ENCODE peak calls at places on chromosomes 12 and 14, in five cellular contexts. One of them, this sample, is unnamed.

GRCh38 chr12:129964826-129965457 is 61.1 kb upstream of the TMEM132D start:
- DNase-seq in keratinocyte: no peak
- DNase-seq in H7: no peak
- DNase-seq in heart right ventricle: no peak
- DNase-seq in Karpas-422: no peak
- DNase-seq in this sample: no peak

GRCh38 chr12:123657211-123657610 is 13.7 kb upstream of the TCTN2 start:
- DNase-seq in H7: no peak
- DNase-seq in heart right ventricle: no peak
- DNase-seq in Karpas-422: no peak
- DNase-seq in keratinocyte: no peak
- DNase-seq in this sample: no peak

GRCh38 chr14:37597538-37598084 is 2.2 kb downstream of the TTC6 start:
- DNase-seq in Karpas-422: no peak
- DNase-seq in H7: peak; percentile 88
- DNase-seq in keratinocyte: no peak
- DNase-seq in heart right ventricle: no peak
- DNase-seq in this sample: no peak

GRCh38 chr12:120098756-120099470 is 17.6 kb downstream of the RAB35 start:
- DNase-seq in Karpas-422: no peak
- DNase-seq in H7: peak; percentile 41
- DNase-seq in heart right ventricle: no peak
- DNase-seq in keratinocyte: no peak
- DNase-seq in this sample: no peak

GRCh38 chr12:123253606-123254459 is 17.8 kb downstream of the CDK2AP1 start:
- DNase-seq in keratinocyte: no peak
- DNase-seq in H7: no peak
- DNase-seq in heart right ventricle: peak; percentile 61
- DNase-seq in Karpas-422: no peak
- DNase-seq in this sample: no peak

GRCh38 chr12:122276242-122276641 is 9.9 kb upstream of the VPS33A start:
- DNase-seq in H7: no peak
- DNase-seq in keratinocyte: no peak
- DNase-seq in heart right ventricle: no peak
- DNase-seq in Karpas-422: no peak
- DNase-seq in this sample: no peak

GRCh38 chr12:56993346-56993745 is 13.0 kb downstream of the ZBTB39 start:
- DNase-seq in heart right ventricle: no peak
- DNase-seq in H7: peak; percentile 49
- DNase-seq in keratinocyte: no peak
- DNase-seq in Karpas-422: no peak
- DNase-seq in this sample: no peak

GRCh38 chr12:89815225-89815624 is 106.6 kb upstream of the ATP2B1 start:
- DNase-seq in Karpas-422: no peak
- DNase-seq in keratinocyte: no peak
- DNase-seq in heart right ventricle: no peak
- DNase-seq in H7: no peak
- DNase-seq in this sample: no peak

GRCh38 chr14:23285530-23286019 is 357 bp downstream of the HOMEZ start:
- DNase-seq in heart right ventricle: no peak
- DNase-seq in H7: no peak
- DNase-seq in keratinocyte: no peak
- DNase-seq in Karpas-422: no peak
- DNase-seq in this sample: no peak

GRCh38 chr14:91258021-91258618 is 13.6 kb upstream of the GPR68 start:
- DNase-seq in heart right ventricle: no peak
- DNase-seq in Karpas-422: no peak
- DNase-seq in H7: no peak
- DNase-seq in keratinocyte: peak; percentile 26
- DNase-seq in this sample: peak; percentile 57

GRCh38 chr12:644818-645552 is 18.3 kb downstream of the NINJ2 start:
- DNase-seq in H7: no peak
- DNase-seq in Karpas-422: no peak
- DNase-seq in heart right ventricle: no peak
- DNase-seq in keratinocyte: no peak
- DNase-seq in this sample: no peak

GRCh38 chr12:95390192-95390591 is 83.8 kb upstream of the METAP2 start:
- DNase-seq in H7: no peak
- DNase-seq in Karpas-422: no peak
- DNase-seq in heart right ventricle: no peak
- DNase-seq in keratinocyte: no peak
- DNase-seq in this sample: no peak

GRCh38 chr12:71972441-71973074 is 33.9 kb downstream of the TPH2 start:
- DNase-seq in H7: peak; percentile 33
- DNase-seq in heart right ventricle: no peak
- DNase-seq in keratinocyte: no peak
- DNase-seq in Karpas-422: no peak
- DNase-seq in this sample: no peak

GRCh38 chr14:38723954-38724353 is 379.1 kb downstream of the SEC23A start:
- DNase-seq in Karpas-422: no peak
- DNase-seq in keratinocyte: no peak
- DNase-seq in heart right ventricle: no peak
- DNase-seq in H7: no peak
- DNase-seq in this sample: no peak

GRCh38 chr12:96986883-96987523 is 79.9 kb downstream of the NEDD1 start:
- DNase-seq in H7: peak; percentile 54
- DNase-seq in keratinocyte: no peak
- DNase-seq in heart right ventricle: no peak
- DNase-seq in Karpas-422: peak; percentile 74
- DNase-seq in this sample: no peak

GRCh38 chr12:79689041-79689476 is 1.7 kb downstream of the PAWR start:
- DNase-seq in Karpas-422: peak; percentile 73
- DNase-seq in keratinocyte: no peak
- DNase-seq in heart right ventricle: no peak
- DNase-seq in H7: no peak
- DNase-seq in this sample: no peak

GRCh38 chr12:108691995-108692808 is 39.1 kb downstream of the CORO1C start:
- DNase-seq in heart right ventricle: peak; percentile 24
- DNase-seq in H7: no peak
- DNase-seq in Karpas-422: no peak
- DNase-seq in keratinocyte: peak; percentile 33
- DNase-seq in this sample: no peak

GRCh38 chr14:84750284-84750683 is 779.7 kb upstream of the FLRT2 start:
- DNase-seq in heart right ventricle: no peak
- DNase-seq in keratinocyte: no peak
- DNase-seq in Karpas-422: no peak
- DNase-seq in H7: no peak
- DNase-seq in this sample: no peak

GRCh38 chr14:86787782-86788181 is 1205.2 kb downstream of the GALC start:
- DNase-seq in keratinocyte: no peak
- DNase-seq in Karpas-422: no peak
- DNase-seq in heart right ventricle: no peak
- DNase-seq in H7: no peak
- DNase-seq in this sample: peak; percentile 60

GRCh38 chr12:67096533-67097318 is 172.4 kb upstream of the CAND1 start:
- DNase-seq in H7: no peak
- DNase-seq in Karpas-422: no peak
- DNase-seq in heart right ventricle: no peak
- DNase-seq in keratinocyte: no peak
- DNase-seq in this sample: peak; percentile 12

GRCh38 chr14:36055681-36056225 is 120.8 kb downstream of the PTCSC3 start:
- DNase-seq in heart right ventricle: no peak
- DNase-seq in keratinocyte: no peak
- DNase-seq in H7: no peak
- DNase-seq in Karpas-422: no peak
- DNase-seq in this sample: no peak

GRCh38 chr12:46268349-46268616 is 560 bp downstream of the SLC38A1 start:
- DNase-seq in Karpas-422: no peak
- DNase-seq in heart right ventricle: no peak
- DNase-seq in H7: no peak
- DNase-seq in keratinocyte: no peak
- DNase-seq in this sample: no peak

GRCh38 chr14:91267965-91268437 is 23.5 kb upstream of the GPR68 start:
- DNase-seq in Karpas-422: no peak
- DNase-seq in H7: no peak
- DNase-seq in keratinocyte: no peak
- DNase-seq in heart right ventricle: no peak
- DNase-seq in this sample: no peak

GRCh38 chr12:54723653-54724256 is 75.6 kb upstream of the DCD start:
- DNase-seq in H7: no peak
- DNase-seq in keratinocyte: no peak
- DNase-seq in heart right ventricle: no peak
- DNase-seq in Karpas-422: peak; percentile 75
- DNase-seq in this sample: no peak

GRCh38 chr14:32205984-32206383 is 2.9 kb upstream of the RNU6-8 start:
- DNase-seq in Karpas-422: no peak
- DNase-seq in heart right ventricle: no peak
- DNase-seq in H7: peak; percentile 16
- DNase-seq in keratinocyte: no peak
- DNase-seq in this sample: no peak

GRCh38 chr14:96057738-96058137 is 18.6 kb downstream of the C14orf132 start:
- DNase-seq in heart right ventricle: no peak
- DNase-seq in Karpas-422: no peak
- DNase-seq in H7: no peak
- DNase-seq in keratinocyte: no peak
- DNase-seq in this sample: no peak

DNA sequence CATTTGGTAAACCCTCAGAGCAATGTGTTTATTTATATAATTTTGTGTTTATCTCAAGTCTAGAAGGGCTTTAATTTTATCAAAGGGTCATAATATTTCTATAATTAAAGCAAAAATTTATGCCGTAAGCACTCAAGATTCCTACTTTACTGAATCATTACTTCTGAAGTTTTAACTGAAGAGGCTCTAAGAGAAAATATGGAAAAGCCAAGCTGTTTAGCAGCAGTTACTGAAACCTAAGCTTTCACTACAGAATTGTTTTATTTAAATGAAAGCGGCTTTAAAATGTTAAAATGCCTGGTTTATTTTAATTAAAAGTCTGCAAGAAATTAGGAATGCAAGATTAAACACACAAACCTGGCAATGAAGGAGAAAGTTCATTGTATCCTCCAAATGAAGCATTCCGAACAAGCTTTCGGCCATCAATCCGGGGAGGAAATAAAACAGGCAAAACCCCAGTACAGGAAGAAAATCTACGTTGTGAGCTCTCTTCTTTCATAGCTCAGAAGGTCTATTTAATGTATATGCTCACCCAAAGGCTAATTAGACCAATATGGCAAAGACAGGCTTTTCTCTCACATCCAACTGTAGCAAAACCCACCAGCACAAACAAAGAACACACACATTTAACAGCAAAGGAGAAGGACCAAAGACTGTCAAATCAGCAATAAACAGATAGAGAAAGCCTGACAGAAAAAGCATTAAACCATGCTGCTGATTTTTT is 74.1 kb upstream of the BBS10 start:
- DNase-seq in Karpas-422: no peak
- DNase-seq in heart right ventricle: no peak
- DNase-seq in keratinocyte: no peak
- DNase-seq in H7: no peak
- DNase-seq in this sample: no peak
- H3K4me3 ChIP-seq in Karpas-422: no peak overlapping the region
- H3K4me3 ChIP-seq in heart right ventricle: no peak overlapping the region
- H3K4me3 ChIP-seq in keratinocyte: peak overlapping the region; percentile 77
- H3K4me3 ChIP-seq in H7: no peak overlapping the region
- H3K4me3 ChIP-seq in this sample: no peak overlapping the region

DNA sequence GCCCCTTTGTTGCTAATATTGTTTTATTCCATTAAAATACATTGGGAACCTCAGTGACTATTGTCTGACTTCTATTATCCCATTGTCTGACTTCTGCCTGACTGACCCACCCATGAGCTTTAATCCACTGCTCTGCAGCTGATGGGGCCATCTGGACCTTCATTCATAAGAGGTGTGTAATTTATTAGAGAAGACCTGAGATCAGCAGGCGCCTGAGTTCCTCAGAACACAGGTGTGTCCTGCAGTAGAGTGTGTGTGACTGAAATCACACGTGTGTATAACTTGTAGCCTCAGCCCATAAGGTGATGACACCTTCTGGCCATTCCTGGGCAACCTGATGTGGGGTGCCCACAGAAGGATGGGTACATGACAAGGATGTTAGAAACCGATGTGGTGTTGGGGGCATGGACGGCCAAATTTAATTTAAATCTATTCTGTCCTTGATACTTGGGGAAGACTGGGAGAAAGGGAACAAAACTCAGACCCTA is 821.0 kb downstream of the TMEM121 start:
- DNase-seq in Karpas-422: no peak
- DNase-seq in keratinocyte: no peak
- DNase-seq in H7: no peak
- DNase-seq in heart right ventricle: no peak
- DNase-seq in this sample: no peak
- H3K4me3 ChIP-seq in Karpas-422: no peak overlapping the region
- H3K4me3 ChIP-seq in keratinocyte: no peak overlapping the region
- H3K4me3 ChIP-seq in H7: no peak overlapping the region
- H3K4me3 ChIP-seq in heart right ventricle: no peak overlapping the region
- H3K4me3 ChIP-seq in this sample: no peak overlapping the region

DNA sequence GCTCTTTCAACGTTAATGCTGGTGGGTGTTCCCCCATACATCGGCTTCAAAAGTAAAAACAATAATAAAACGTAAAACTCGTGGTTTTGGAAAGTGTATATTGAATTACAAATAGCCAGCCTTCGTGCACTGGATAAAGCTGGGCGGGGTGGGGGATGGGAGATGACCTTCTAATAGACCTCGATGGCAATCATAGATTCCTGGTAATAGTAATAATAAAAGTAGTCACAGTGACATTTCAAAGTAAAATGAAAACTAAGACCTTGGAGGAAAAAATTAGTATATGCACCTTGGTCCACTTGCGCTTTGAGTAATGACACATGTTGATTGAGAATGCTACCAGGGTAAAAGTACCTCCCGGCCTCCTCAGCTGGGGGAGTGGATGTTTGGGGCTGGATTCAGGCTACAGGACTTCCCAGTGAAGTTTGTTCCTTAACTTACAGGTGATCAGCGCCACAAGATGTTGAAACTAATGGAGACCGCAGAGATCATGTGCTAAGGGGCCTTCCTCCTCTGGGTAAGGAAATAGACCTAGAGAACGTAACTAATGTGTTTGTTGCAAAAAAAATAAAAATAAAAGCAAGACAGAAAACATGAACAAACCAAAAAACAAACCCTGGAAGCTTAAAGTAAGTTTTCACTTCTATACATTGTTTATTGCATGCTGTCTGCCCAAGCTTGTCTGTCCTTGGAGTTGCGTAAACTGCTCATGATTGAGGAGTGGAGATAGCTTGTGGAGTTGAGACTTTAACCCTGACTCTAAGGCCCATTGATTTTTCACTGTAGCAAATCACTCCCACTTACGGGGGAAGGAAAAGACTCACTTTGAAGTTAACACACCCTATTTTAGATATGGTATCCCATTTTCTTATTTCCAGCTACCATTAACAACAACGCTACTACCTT is 905 bp upstream of the LRIG3 start:
- DNase-seq in heart right ventricle: no peak
- DNase-seq in keratinocyte: no peak
- DNase-seq in H7: no peak
- DNase-seq in Karpas-422: no peak
- DNase-seq in this sample: no peak
- H3K4me3 ChIP-seq in heart right ventricle: peak overlapping the region; percentile 94
- H3K4me3 ChIP-seq in keratinocyte: peak overlapping the region; percentile 75
- H3K4me3 ChIP-seq in H7: peak overlapping the region; percentile 70
- H3K4me3 ChIP-seq in Karpas-422: no peak overlapping the region
- H3K4me3 ChIP-seq in this sample: peak overlapping the region; percentile 95

DNA sequence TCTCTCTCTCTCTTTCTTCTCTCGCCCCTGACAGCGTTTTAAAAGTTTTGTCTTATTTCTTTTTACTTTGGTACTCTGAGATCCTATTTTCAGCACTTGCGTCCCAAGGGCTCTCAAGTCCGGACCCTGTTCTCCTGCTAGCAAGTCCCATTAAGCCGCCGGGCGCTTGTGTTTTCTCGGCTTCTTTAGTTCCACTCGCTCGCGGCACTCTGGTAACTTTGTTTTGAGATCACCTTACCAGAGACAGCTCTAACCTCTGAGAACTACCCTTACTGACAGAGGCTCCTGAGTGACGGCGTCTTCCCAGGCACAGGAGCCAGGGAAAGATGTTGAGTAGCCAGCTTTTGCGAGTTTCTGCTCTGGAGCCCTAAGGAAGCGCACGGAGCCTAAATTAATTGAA is 2.7 kb upstream of the MYF5 start:
- DNase-seq in keratinocyte: no peak
- DNase-seq in Karpas-422: no peak
- DNase-seq in H7: peak; percentile 35
- DNase-seq in heart right ventricle: no peak
- DNase-seq in this sample: no peak
- H3K4me3 ChIP-seq in keratinocyte: no peak overlapping the region
- H3K4me3 ChIP-seq in Karpas-422: no peak overlapping the region
- H3K4me3 ChIP-seq in H7: no peak overlapping the region
- H3K4me3 ChIP-seq in heart right ventricle: no peak overlapping the region
- H3K4me3 ChIP-seq in this sample: peak overlapping the region; percentile 34

This sample was measured in skeletal muscle cell.